ENCODE peak calls at places on chromosomes 3 and 15, in four cellular contexts. One of them, this sample, is unnamed.

GRCh38 chr3:138771585-138771984 is 63.1 kb downstream of the PIK3CB start:
- DNase-seq in HL-60: no peak
- DNase-seq in mammary epithelial cell: no peak
- DNase-seq in GM12865: no peak
- DNase-seq in this sample: no peak

GRCh38 chr15:80418892-80419537 is 14.8 kb downstream of the ARNT2 start:
- DNase-seq in HL-60: peak
- DNase-seq in mammary epithelial cell: peak
- DNase-seq in GM12865: peak
- DNase-seq in this sample: peak

GRCh38 chr3:172751188-172751571 is 654 bp downstream of the ECT2 start:
- DNase-seq in HL-60: peak
- DNase-seq in mammary epithelial cell: peak
- DNase-seq in GM12865: peak
- DNase-seq in this sample: no peak

GRCh38 chr3:168342946-168343856 is 247.5 kb upstream of the GOLIM4 start:
- DNase-seq in HL-60: no peak
- DNase-seq in mammary epithelial cell: no peak
- DNase-seq in GM12865: no peak
- DNase-seq in this sample: no peak

GRCh38 chr15:41584636-41585139 is 25.7 kb downstream of the TYRO3 start:
- DNase-seq in HL-60: no peak
- DNase-seq in mammary epithelial cell: no peak
- DNase-seq in GM12865: no peak
- DNase-seq in this sample: no peak

GRCh38 chr15:59251001-59251845 is 44.6 kb downstream of the LDHAL6B start:
- DNase-seq in HL-60: no peak
- DNase-seq in mammary epithelial cell: no peak
- DNase-seq in GM12865: peak
- DNase-seq in this sample: peak

GRCh38 chr3:32082727-32083126 is 23.7 kb upstream of the GPD1L start:
- DNase-seq in HL-60: no peak
- DNase-seq in mammary epithelial cell: no peak
- DNase-seq in GM12865: no peak
- DNase-seq in this sample: no peak

GRCh38 chr3:58965870-58966269 is 84.0 kb downstream of the CFAP20DC start:
- DNase-seq in HL-60: no peak
- DNase-seq in mammary epithelial cell: no peak
- DNase-seq in GM12865: no peak
- DNase-seq in this sample: no peak

GRCh38 chr15:69631005-69631404 is 178.4 kb downstream of the RPLP1 start:
- DNase-seq in HL-60: no peak
- DNase-seq in mammary epithelial cell: no peak
- DNase-seq in GM12865: no peak
- DNase-seq in this sample: no peak

GRCh38 chr15:39695793-39696192 is 86.8 kb downstream of the FSIP1 start:
- DNase-seq in HL-60: no peak
- DNase-seq in mammary epithelial cell: no peak
- DNase-seq in GM12865: peak
- DNase-seq in this sample: no peak

GRCh38 chr3:187012609-187013051 is 82.3 kb downstream of the ST6GAL1 start:
- DNase-seq in HL-60: no peak
- DNase-seq in mammary epithelial cell: no peak
- DNase-seq in GM12865: peak
- DNase-seq in this sample: no peak

GRCh38 chr15:38128389-38128788 is 124.2 kb upstream of the SPRED1 start:
- DNase-seq in HL-60: no peak
- DNase-seq in mammary epithelial cell: peak
- DNase-seq in GM12865: no peak
- DNase-seq in this sample: no peak

GRCh38 chr3:13323822-13324221 is 96.3 kb downstream of the NUP210 start:
- DNase-seq in HL-60: no peak
- DNase-seq in mammary epithelial cell: no peak
- DNase-seq in GM12865: no peak
- DNase-seq in this sample: no peak

GRCh38 chr3:130835483-130835882 is 58.4 kb upstream of the ATP2C1 start:
- DNase-seq in HL-60: no peak
- DNase-seq in mammary epithelial cell: peak
- DNase-seq in GM12865: no peak
- DNase-seq in this sample: no peak

GRCh38 chr3:146142757-146143156 is 18.2 kb downstream of the PLOD2 start:
- DNase-seq in HL-60: no peak
- DNase-seq in mammary epithelial cell: no peak
- DNase-seq in GM12865: no peak
- DNase-seq in this sample: no peak

GRCh38 chr3:184636774-184637316 is 75.0 kb downstream of the MAGEF1 start:
- DNase-seq in HL-60: peak
- DNase-seq in mammary epithelial cell: peak
- DNase-seq in GM12865: no peak
- DNase-seq in this sample: no peak

GRCh38 chr3:55089211-55089610 is 161.4 kb upstream of the LRTM1 start:
- DNase-seq in HL-60: no peak
- DNase-seq in mammary epithelial cell: no peak
- DNase-seq in GM12865: no peak
- DNase-seq in this sample: no peak

GRCh38 chr3:59366218-59366617 is 316.4 kb upstream of the CFAP20DC start:
- DNase-seq in HL-60: no peak
- DNase-seq in mammary epithelial cell: no peak
- DNase-seq in GM12865: no peak
- DNase-seq in this sample: no peak

GRCh38 chr15:90018216-90018831 is 17.2 kb downstream of the ZNF710 start:
- DNase-seq in HL-60: no peak
- DNase-seq in mammary epithelial cell: no peak
- DNase-seq in GM12865: no peak
- DNase-seq in this sample: no peak

GRCh38 chr15:93241696-93242585 is 152.9 kb upstream of the RGMA start:
- DNase-seq in HL-60: no peak
- DNase-seq in mammary epithelial cell: no peak
- DNase-seq in GM12865: no peak
- DNase-seq in this sample: no peak

GRCh38 chr3:56921573-56922571 is 120.1 kb upstream of the ARHGEF3 start:
- DNase-seq in HL-60: no peak
- DNase-seq in mammary epithelial cell: no peak
- DNase-seq in GM12865: peak
- DNase-seq in this sample: no peak

GRCh38 chr3:161263057-161263456 is 41.9 kb downstream of the NMD3 start:
- DNase-seq in HL-60: peak
- DNase-seq in mammary epithelial cell: peak
- DNase-seq in GM12865: no peak
- DNase-seq in this sample: no peak

GRCh38 chr3:186307594-186307993 is 54.4 kb downstream of the DGKG start:
- DNase-seq in HL-60: no peak
- DNase-seq in mammary epithelial cell: no peak
- DNase-seq in GM12865: peak
- DNase-seq in this sample: no peak

GRCh38 chr3:5201536-5201935 is 14.0 kb downstream of the EDEM1 start:
- DNase-seq in HL-60: no peak
- DNase-seq in mammary epithelial cell: no peak
- DNase-seq in GM12865: no peak
- DNase-seq in this sample: no peak

DNA sequence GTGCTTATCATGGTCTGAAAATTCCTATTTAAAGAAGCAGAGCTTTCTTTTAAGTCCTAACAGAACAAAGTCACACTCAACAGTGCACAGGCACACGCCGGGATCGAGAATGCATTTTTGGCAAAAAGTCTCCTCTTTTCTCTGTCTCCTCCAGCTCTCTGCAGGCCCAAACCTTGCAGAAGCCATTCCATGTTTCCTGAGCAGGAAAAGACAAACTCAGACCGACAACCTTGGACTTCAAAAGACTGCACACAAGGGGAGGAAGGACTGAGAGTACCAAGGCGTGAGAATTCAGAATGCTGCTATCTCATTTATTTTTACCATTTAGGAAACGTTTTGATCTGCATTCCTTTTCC is 71.8 kb downstream of the CCNL1 start:
- DNase-seq in HL-60: no peak
- DNase-seq in mammary epithelial cell: no peak
- DNase-seq in GM12865: no peak
- DNase-seq in this sample: no peak
- H3K4me3 ChIP-seq in HL-60: peak
- H3K4me3 ChIP-seq in mammary epithelial cell: peak
- H3K4me3 ChIP-seq in GM12865: peak
- H3K4me3 ChIP-seq in this sample: peak

GRCh38 chr3:108380128-108380795 is 83.9 kb downstream of the HHLA2 start:
- DNase-seq in HL-60: no peak
- DNase-seq in mammary epithelial cell: no peak
- DNase-seq in GM12865: no peak
- DNase-seq in this sample: no peak
- H3K4me3 ChIP-seq in HL-60: no peak
- H3K4me3 ChIP-seq in mammary epithelial cell: no peak
- H3K4me3 ChIP-seq in GM12865: no peak
- H3K4me3 ChIP-seq in this sample: no peak

GRCh38 chr15:77160562-77161481 is 89.9 kb upstream of the TSPAN3 start:
- DNase-seq in HL-60: peak
- DNase-seq in mammary epithelial cell: peak
- DNase-seq in GM12865: no peak
- DNase-seq in this sample: no peak
- H3K4me3 ChIP-seq in HL-60: no peak
- H3K4me3 ChIP-seq in mammary epithelial cell: no peak
- H3K4me3 ChIP-seq in GM12865: no peak
- H3K4me3 ChIP-seq in this sample: no peak

DNA sequence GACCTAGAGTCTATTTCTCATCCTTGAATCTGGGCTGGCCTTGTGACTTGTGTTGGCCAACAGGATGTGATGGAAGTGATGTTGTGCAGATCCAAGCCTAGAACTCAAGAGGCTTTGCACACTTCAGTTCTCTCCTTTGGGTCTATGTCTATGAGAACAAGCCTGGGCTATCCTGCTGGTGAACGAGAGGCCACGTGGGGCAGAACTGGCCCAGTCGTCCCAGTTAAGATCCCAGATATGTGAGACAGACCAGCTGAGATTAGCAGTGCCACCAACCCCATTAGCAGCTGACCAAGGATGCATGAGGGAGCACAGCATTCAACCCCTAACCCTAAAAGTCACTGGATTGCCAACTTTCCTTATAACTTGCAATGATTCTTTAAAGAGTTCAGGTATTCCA is 99.7 kb downstream of the CTNNB1 start:
- DNase-seq in HL-60: no peak
- DNase-seq in mammary epithelial cell: no peak
- DNase-seq in GM12865: no peak
- DNase-seq in this sample: no peak
- H3K4me3 ChIP-seq in HL-60: no peak
- H3K4me3 ChIP-seq in mammary epithelial cell: no peak
- H3K4me3 ChIP-seq in GM12865: no peak
- H3K4me3 ChIP-seq in this sample: no peak

GRCh38 chr15:78879517-78880241 is 7.0 kb downstream of the MORF4L1 start:
- DNase-seq in HL-60: no peak
- DNase-seq in mammary epithelial cell: no peak
- DNase-seq in GM12865: no peak
- DNase-seq in this sample: no peak
- H3K4me3 ChIP-seq in HL-60: no peak
- H3K4me3 ChIP-seq in mammary epithelial cell: no peak
- H3K4me3 ChIP-seq in GM12865: no peak
- H3K4me3 ChIP-seq in this sample: no peak

GRCh38 chr15:25635190-25635589 is 196.4 kb upstream of the UBE3A start:
- DNase-seq in HL-60: no peak
- DNase-seq in mammary epithelial cell: no peak
- DNase-seq in GM12865: no peak
- DNase-seq in this sample: no peak
- H3K4me3 ChIP-seq in HL-60: no peak
- H3K4me3 ChIP-seq in mammary epithelial cell: no peak
- H3K4me3 ChIP-seq in GM12865: no peak
- H3K4me3 ChIP-seq in this sample: no peak

GRCh38 chr15:85582719-85583089 is 202.3 kb downstream of the AKAP13 start:
- DNase-seq in HL-60: peak
- DNase-seq in mammary epithelial cell: no peak
- DNase-seq in GM12865: peak
- DNase-seq in this sample: no peak

GRCh38 chr15:85582076-85582718 is 201.8 kb downstream of the AKAP13 start:
- DNase-seq in HL-60: no peak
- DNase-seq in mammary epithelial cell: no peak
- DNase-seq in GM12865: peak
- DNase-seq in this sample: no peak

GRCh38 chr15:85579957-85580694 is 199.7 kb downstream of the AKAP13 start:
- DNase-seq in HL-60: no peak
- DNase-seq in mammary epithelial cell: no peak
- DNase-seq in GM12865: no peak
- DNase-seq in this sample: no peak

GRCh38 chr15:85580914-85581313 is 200.5 kb downstream of the AKAP13 start:
- DNase-seq in HL-60: peak
- DNase-seq in mammary epithelial cell: no peak
- DNase-seq in GM12865: peak
- DNase-seq in this sample: no peak

DNA sequence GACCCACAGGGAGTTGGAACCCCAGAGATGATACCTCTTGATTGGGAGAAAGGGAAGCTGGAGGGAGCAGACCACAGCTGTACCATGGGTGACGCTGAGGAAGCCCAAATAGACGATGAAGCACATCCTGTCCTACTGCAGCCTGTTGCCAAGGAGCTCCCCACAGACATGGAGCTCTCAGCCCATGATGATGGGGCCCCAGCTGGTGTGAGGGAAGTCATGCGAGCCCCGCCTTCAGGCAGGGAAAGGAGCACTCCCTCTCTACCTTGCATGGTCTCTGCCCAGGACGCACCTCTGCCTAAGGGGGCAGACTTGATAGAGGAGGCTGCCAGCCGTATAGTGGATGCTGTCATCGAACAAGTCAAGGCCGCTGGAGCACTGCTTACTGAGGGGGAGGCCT is 201.1 kb downstream of the AKAP13 start:
- DNase-seq in HL-60: peak
- DNase-seq in mammary epithelial cell: no peak
- DNase-seq in GM12865: peak
- DNase-seq in this sample: no peak
- H3K4me3 ChIP-seq in HL-60: no peak
- H3K4me3 ChIP-seq in mammary epithelial cell: no peak
- H3K4me3 ChIP-seq in GM12865: no peak
- H3K4me3 ChIP-seq in this sample: no peak

GRCh38 chr3:124656531-124656930 is 73.7 kb upstream of the UMPS start:
- DNase-seq in HL-60: no peak
- DNase-seq in mammary epithelial cell: no peak
- DNase-seq in GM12865: no peak
- DNase-seq in this sample: no peak
- H3K4me3 ChIP-seq in HL-60: no peak
- H3K4me3 ChIP-seq in mammary epithelial cell: no peak
- H3K4me3 ChIP-seq in GM12865: no peak
- H3K4me3 ChIP-seq in this sample: no peak

GRCh38 chr3:192417559-192418055 is 309.7 kb downstream of the FGF12 start:
- DNase-seq in HL-60: no peak
- DNase-seq in mammary epithelial cell: no peak
- DNase-seq in GM12865: no peak
- DNase-seq in this sample: no peak
- H3K4me3 ChIP-seq in HL-60: no peak
- H3K4me3 ChIP-seq in mammary epithelial cell: no peak
- H3K4me3 ChIP-seq in GM12865: no peak
- H3K4me3 ChIP-seq in this sample: no peak

DNA sequence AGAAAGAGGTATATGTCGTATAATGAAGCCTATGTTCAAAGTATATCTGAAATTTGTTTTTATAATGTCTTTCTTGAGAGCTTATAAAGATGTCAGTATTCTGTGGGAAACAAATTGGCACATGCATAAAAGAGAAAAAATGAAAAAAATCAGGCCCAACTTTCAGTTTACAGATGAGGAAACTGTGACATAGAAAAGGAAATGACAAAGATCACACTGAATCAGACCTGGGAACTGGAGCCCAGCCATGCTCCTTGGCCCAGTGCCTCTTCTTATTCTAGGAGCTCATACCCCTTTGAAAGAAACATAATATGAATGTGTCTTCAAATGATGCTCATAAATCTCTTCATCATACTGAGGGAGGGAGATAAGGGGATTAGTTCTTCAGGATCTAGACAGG is 48.4 kb downstream of the TMEM44 start:
- DNase-seq in HL-60: no peak
- DNase-seq in mammary epithelial cell: no peak
- DNase-seq in GM12865: no peak
- DNase-seq in this sample: no peak
- H3K4me3 ChIP-seq in HL-60: no peak
- H3K4me3 ChIP-seq in mammary epithelial cell: no peak
- H3K4me3 ChIP-seq in GM12865: peak
- H3K4me3 ChIP-seq in this sample: peak